ENCODE peak calls at places on chromosomes 12 and 14, in five cellular contexts. G is heart right ventricle; T is PC-9; M is T-helper 2 cell; U is stimulated activated CD4-positive, alpha-beta T cell treated with anti-CD3 and anti-CD28 coated beads, Interleukin-12 subunit alpha, Interleukin-12 subunit beta, amount 100 ng/mL, for 4 hours. Z is an unnamed sample.

GRCh38 chr12:45730116-45730841 is 773 bp downstream of the ARID2 start:
- DNase-seq in G (peak), T (peak), M (peak), U (peak), Z (peak)

GRCh38 chr14:68140801-68141200 is 321.2 kb downstream of the RAD51B start:
- DNase-seq in M (no peak), U (no peak), T (no peak), G (no peak), Z (no peak)

GRCh38 chr14:64682173-64682710 is 22.0 kb upstream of the PLEKHG3 start:
- DNase-seq in M (no peak), U (no peak), T (no peak), G (peak), Z (no peak)

GRCh38 chr14:69928111-69928523 is 48.9 kb downstream of the SMOC1 start:
- DNase-seq in U (no peak), G (no peak), M (no peak), T (no peak), Z (no peak)

GRCh38 chr12:107359382-107359781 is 266.0 kb upstream of the CRY1 start:
- DNase-seq in T (no peak), G (no peak), U (no peak), M (no peak), Z (peak)

GRCh38 chr14:95143813-95144620 is 13.3 kb downstream of the DICER1 start:
- DNase-seq in M (no peak), U (no peak), T (no peak), G (no peak), Z (no peak)

GRCh38 chr14:103832046-103832445 is 15.3 kb downstream of the PPP1R13B start:
- DNase-seq in M (no peak), G (no peak), U (no peak), T (no peak), Z (no peak)

GRCh38 chr12:65313704-65314317 is 35.3 kb downstream of the MSRB3 start:
- DNase-seq in U (no peak), T (no peak), M (no peak), G (no peak), Z (no peak)

GRCh38 chr12:120965125-120965524 is 13.2 kb upstream of the HNF1A start:
- DNase-seq in U (no peak), G (no peak), T (no peak), M (no peak), Z (no peak)

GRCh38 chr14:78243187-78243586 is 73.0 kb downstream of the NRXN3 start:
- DNase-seq in G (no peak), M (no peak), U (no peak), T (no peak), Z (no peak)

GRCh38 chr14:105180598-105181528 is at the start of gene NUDT14:
- DNase-seq in M (peak), T (peak), U (peak), G (peak), Z (no peak)

GRCh38 chr12:57471661-57472060 is 8.0 kb downstream of the ARHGAP9 start:
- DNase-seq in T (no peak), M (no peak), G (no peak), U (no peak), Z (no peak)

GRCh38 chr12:112577473-112578334 is 159.0 kb downstream of the PTPN11 start:
- DNase-seq in T (no peak), U (no peak), G (no peak), M (no peak), Z (no peak)

GRCh38 chr12:31226639-31227038 is 99.3 kb downstream of the SINHCAF start:
- DNase-seq in T (no peak), G (no peak), M (no peak), U (no peak), Z (no peak)

GRCh38 chr12:6752181-6752930 is 585 bp downstream of the MLF2 start:
- DNase-seq in G (peak), M (no peak), U (peak), T (no peak), Z (peak)

GRCh38 chr14:56036353-56036752 is 81.9 kb upstream of the PELI2 start:
- DNase-seq in G (no peak), T (no peak), U (no peak), M (no peak), Z (peak)

GRCh38 chr14:34874386-34875030 is 652 bp downstream of the BAZ1A start:
- DNase-seq in G (peak), U (peak), M (peak), T (no peak), Z (peak)

Z was measured in trophoblast cell.